ENCODE peak calls at places on chromosomes 13 and 19, in seven cellular contexts. Y, H, N, P, F, C and O are unnamed samples.

GRCh38 chr19:49518033-49518432 is 5.6 kb downstream of the FCGRT start:
- DNase-seq in Y (no peak), H (no peak), N (no peak), P (no peak), F (no peak), C (no peak), O (no peak)

GRCh38 chr13:71240906-71241305 is 626.1 kb downstream of the DACH1 start:
- DNase-seq in Y (no peak), H (no peak), N (no peak), P (no peak), F (no peak), C (no peak), O (no peak)

GRCh38 chr13:76991432-76991795 is 467 bp upstream of the CLN5 start:
- DNase-seq in Y (no peak), H (no peak), N (no peak), P (peak), F (peak), C (no peak), O (peak)

GRCh38 chr13:89755729-89756492 is 1591.6 kb upstream of the MIR17HG start:
- DNase-seq in Y (no peak), H (peak), N (no peak), P (no peak), F (no peak), C (no peak), O (no peak)

GRCh38 chr13:69296130-69296529 is 811.5 kb upstream of the ATXN8OS start:
- DNase-seq in Y (no peak), H (no peak), N (no peak), P (no peak), F (no peak), C (no peak), O (no peak)

GRCh38 chr19:30666301-30666803 is 294.2 kb downstream of the ZNF536 start:
- DNase-seq in Y (no peak), H (peak), N (no peak), P (peak), F (peak), C (peak), O (peak)

GRCh38 chr19:11378319-11379189 is 4.1 kb downstream of the SWSAP1 start:
- DNase-seq in Y (no peak), H (peak), N (peak), P (no peak), F (peak), C (peak), O (peak)

GRCh38 chr13:107574517-107575215 is 640.7 kb downstream of the LIG4 start:
- DNase-seq in Y (no peak), H (no peak), N (no peak), P (no peak), F (no peak), C (no peak), O (no peak)

GRCh38 chr19:32676186-32676894 is 692 bp downstream of the RGS9BP start:
- DNase-seq in Y (no peak), H (no peak), N (peak), P (no peak), F (peak), C (no peak), O (no peak)

GRCh38 chr19:3357731-3358391 is 8.5 kb upstream of the NFIC start:
- DNase-seq in Y (no peak), H (no peak), N (peak), P (no peak), F (peak), C (peak), O (no peak)

GRCh38 chr19:55301459-55302331 is 17.9 kb downstream of the BRSK1 start:
- DNase-seq in Y (no peak), H (peak), N (peak), P (peak), F (peak), C (peak), O (peak)

GRCh38 chr13:26541041-26541440 is 16.4 kb upstream of the WASF3 start:
- DNase-seq in Y (no peak), H (no peak), N (no peak), P (no peak), F (no peak), C (no peak), O (no peak)

GRCh38 chr19:1956868-1957492 is 16.0 kb downstream of the CSNK1G2 start:
- DNase-seq in Y (no peak), H (no peak), N (peak), P (no peak), F (no peak), C (no peak), O (peak)

GRCh38 chr13:101640797-101641400 is 188.4 kb downstream of the ITGBL1 start:
- DNase-seq in Y (peak), H (no peak), N (no peak), P (no peak), F (no peak), C (no peak), O (no peak)

GRCh38 chr13:47672982-47673670 is 327.9 kb downstream of the SUCLA2 start:
- DNase-seq in Y (peak), H (no peak), N (no peak), P (no peak), F (no peak), C (no peak), O (no peak)

GRCh38 chr13:99124695-99125334 is 75.8 kb upstream of the UBAC2 start:
- DNase-seq in Y (no peak), H (peak), N (no peak), P (no peak), F (no peak), C (no peak), O (no peak)

GRCh38 chr19:36009633-36010379 is 1.2 kb upstream of the SYNE4 start:
- DNase-seq in Y (no peak), H (no peak), N (no peak), P (no peak), F (no peak), C (peak), O (no peak)

GRCh38 chr19:12833747-12834417 is 497 bp downstream of the RTBDN start:
- DNase-seq in Y (no peak), H (no peak), N (no peak), P (no peak), F (peak), C (no peak), O (peak)

GRCh38 chr13:27730191-27730590 is 62.1 kb upstream of the GSX1 start:
- DNase-seq in Y (no peak), H (no peak), N (no peak), P (no peak), F (no peak), C (no peak), O (no peak)

GRCh38 chr13:90884066-90884465 is 463.4 kb upstream of the MIR17HG start:
- DNase-seq in Y (no peak), H (no peak), N (no peak), P (no peak), F (no peak), C (no peak), O (no peak)

GRCh38 chr13:98927954-98928927 is 49.6 kb downstream of the DOCK9 start:
- DNase-seq in Y (peak), H (no peak), N (no peak), P (no peak), F (no peak), C (no peak), O (no peak)

GRCh38 chr19:50412419-50412818 is 6.3 kb upstream of the SPIB start:
- DNase-seq in Y (no peak), H (no peak), N (no peak), P (no peak), F (no peak), C (no peak), O (no peak)

GRCh38 chr13:35598790-35599369 is 122.4 kb upstream of the MAB21L1 start:
- DNase-seq in Y (no peak), H (no peak), N (no peak), P (no peak), F (no peak), C (no peak), O (no peak)

GRCh38 chr13:63741029-63741813 is 2325.6 kb upstream of the PCDH20 start:
- DNase-seq in Y (no peak), H (no peak), N (no peak), P (no peak), F (no peak), C (peak), O (no peak)

GRCh38 chr19:37251308-37252229 is 33.6 kb downstream of the ZNF383 start:
- DNase-seq in Y (peak), H (peak), N (peak), P (no peak), F (peak), C (peak), O (peak)

GRCh38 chr19:6035026-6035425 is 57.1 kb upstream of the RANBP3 start:
- DNase-seq in Y (no peak), H (no peak), N (no peak), P (peak), F (no peak), C (peak), O (no peak)

GRCh38 chr19:41877490-41877876 is 404 bp downstream of the CD79A start:
- DNase-seq in Y (no peak), H (peak), N (no peak), P (no peak), F (no peak), C (no peak), O (peak)

GRCh38 chr19:50803633-50804419 is 13.6 kb downstream of the ACP4 start:
- DNase-seq in Y (no peak), H (no peak), N (no peak), P (no peak), F (no peak), C (no peak), O (no peak)

GRCh38 chr13:18952225-18953016 is 229.2 kb downstream of the TUBA3C start:
- DNase-seq in Y (no peak), H (no peak), N (no peak), P (no peak), F (no peak), C (no peak), O (no peak)

GRCh38 chr19:42250666-42251531 is 4.0 kb downstream of the ERF start:
- DNase-seq in Y (no peak), H (peak), N (no peak), P (no peak), F (peak), C (peak), O (no peak)

GRCh38 chr19:52963229-52963760 is 614 bp upstream of the ZNF816 start:
- DNase-seq in Y (no peak), H (no peak), N (peak), P (no peak), F (peak), C (peak), O (peak)

GRCh38 chr13:25149670-25150069 is 22.4 kb downstream of the AMER2 start:
- DNase-seq in Y (no peak), H (no peak), N (no peak), P (no peak), F (no peak), C (no peak), O (no peak)

GRCh38 chr19:2957160-2957559 is 12.4 kb upstream of the ZNF77 start:
- DNase-seq in Y (no peak), H (no peak), N (no peak), P (no peak), F (no peak), C (no peak), O (no peak)

GRCh38 chr13:30091691-30092090 is 215.7 kb downstream of the KATNAL1 start:
- DNase-seq in Y (no peak), H (no peak), N (no peak), P (no peak), F (no peak), C (no peak), O (no peak)

GRCh38 chr13:111650626-111651025 is 330.2 kb downstream of the TEX29 start:
- DNase-seq in Y (no peak), H (no peak), N (no peak), P (no peak), F (no peak), C (no peak), O (no peak)

GRCh38 chr19:3343619-3344502 is 22.5 kb upstream of the NFIC start:
- DNase-seq in Y (peak), H (peak), N (peak), P (no peak), F (peak), C (peak), O (peak)

GRCh38 chr19:57302020-57302465 is 18.2 kb upstream of the ZNF543 start:
- DNase-seq in Y (peak), H (peak), N (peak), P (no peak), F (no peak), C (no peak), O (no peak)

DNA sequence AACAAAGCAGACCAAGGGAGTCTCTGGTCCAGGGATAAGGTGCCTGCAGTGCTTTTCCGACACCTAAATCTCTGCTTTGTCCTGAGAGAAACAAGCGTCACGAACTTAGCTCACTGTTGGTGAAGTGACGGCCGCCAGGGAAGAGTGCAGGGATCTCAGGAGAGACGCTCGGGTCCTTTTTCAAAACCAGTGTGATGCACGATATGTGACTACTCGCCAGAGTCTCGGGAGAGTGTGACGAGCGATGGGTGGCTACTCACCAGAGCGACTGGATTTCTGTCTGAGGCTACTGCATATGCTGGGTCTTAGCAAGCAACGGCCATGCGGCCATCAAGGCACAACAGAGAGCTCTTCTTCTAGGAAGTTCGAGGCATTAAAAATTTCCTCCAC is 16.5 kb upstream of the CFAP97D2 start:
- DNase-seq in Y (no peak), H (no peak), N (no peak), P (no peak), F (no peak), C (no peak), O (no peak)
- H3K4me3 ChIP-seq in Y (no peak), H (no peak), N (no peak), P (peak), F (no peak), C (no peak), O (no peak)

DNA sequence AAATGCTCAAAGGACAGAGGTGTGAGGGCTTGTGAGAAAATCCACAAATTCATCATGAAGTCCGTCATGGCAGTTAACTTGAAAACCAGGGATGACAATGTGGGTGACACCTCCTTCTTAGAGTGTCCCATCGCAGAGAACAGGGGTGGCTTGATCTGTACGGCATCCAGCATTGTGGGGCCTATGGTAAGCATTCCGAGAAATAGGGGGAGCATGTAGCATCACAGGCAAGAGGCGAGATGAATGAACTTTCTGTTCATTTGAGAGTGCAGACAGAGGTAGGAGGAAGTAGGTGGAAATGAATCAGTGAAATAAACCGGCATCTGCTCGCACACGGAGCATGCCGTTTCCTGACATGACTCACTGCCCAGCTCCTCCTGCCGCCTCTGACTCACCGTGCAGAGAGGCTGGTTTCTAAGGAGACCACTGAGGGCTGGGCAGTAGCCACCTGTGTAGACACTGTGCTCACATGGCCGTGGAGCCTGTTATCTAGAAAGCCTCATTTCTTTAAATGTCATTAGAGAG is 339.0 kb downstream of the RFC3 start:
- DNase-seq in Y (peak), H (peak), N (peak), P (no peak), F (peak), C (peak), O (peak)
- H3K4me3 ChIP-seq in Y (no peak), H (no peak), N (no peak), P (no peak), F (no peak), C (no peak), O (no peak)

GRCh38 chr19:7226749-7227148 is 67.5 kb downstream of the INSR start:
- DNase-seq in Y (no peak), H (no peak), N (no peak), P (no peak), F (no peak), C (no peak), O (no peak)
- H3K4me3 ChIP-seq in Y (no peak), H (no peak), N (no peak), P (no peak), F (no peak), C (no peak), O (no peak)

GRCh38 chr19:623974-624373 is 9.4 kb downstream of the POLRMT start:
- DNase-seq in Y (peak), H (no peak), N (peak), P (no peak), F (no peak), C (no peak), O (no peak)
- H3K4me3 ChIP-seq in Y (no peak), H (no peak), N (no peak), P (no peak), F (no peak), C (no peak), O (no peak)

GRCh38 chr13:96898855-96899254 is 95.4 kb downstream of the OXGR1 start:
- DNase-seq in Y (no peak), H (no peak), N (no peak), P (no peak), F (no peak), C (no peak), O (no peak)
- H3K4me3 ChIP-seq in Y (no peak), H (no peak), N (no peak), P (no peak), F (no peak), C (no peak), O (no peak)

GRCh38 chr13:108915634-108916497 is 286.5 kb downstream of the MYO16 start:
- DNase-seq in Y (no peak), H (peak), N (peak), P (peak), F (peak), C (peak), O (peak)
- H3K4me3 ChIP-seq in Y (no peak), H (no peak), N (peak), P (no peak), F (no peak), C (no peak), O (no peak)

GRCh38 chr13:112725346-112726017 is 35.6 kb downstream of the ATP11A start:
- DNase-seq in Y (no peak), H (peak), N (peak), P (no peak), F (no peak), C (peak), O (no peak)
- H3K4me3 ChIP-seq in Y (no peak), H (no peak), N (no peak), P (no peak), F (no peak), C (no peak), O (no peak)

GRCh38 chr13:20019033-20019432 is 60.5 kb downstream of the ZMYM2 start:
- DNase-seq in Y (no peak), H (no peak), N (no peak), P (no peak), F (no peak), C (no peak), O (no peak)

GRCh38 chr13:20015763-20016162 is 57.2 kb downstream of the ZMYM2 start:
- DNase-seq in Y (no peak), H (no peak), N (no peak), P (no peak), F (no peak), C (no peak), O (no peak)

GRCh38 chr13:20016649-20017364 is 58.3 kb downstream of the ZMYM2 start:
- DNase-seq in Y (no peak), H (no peak), N (no peak), P (no peak), F (no peak), C (no peak), O (no peak)

DNA sequence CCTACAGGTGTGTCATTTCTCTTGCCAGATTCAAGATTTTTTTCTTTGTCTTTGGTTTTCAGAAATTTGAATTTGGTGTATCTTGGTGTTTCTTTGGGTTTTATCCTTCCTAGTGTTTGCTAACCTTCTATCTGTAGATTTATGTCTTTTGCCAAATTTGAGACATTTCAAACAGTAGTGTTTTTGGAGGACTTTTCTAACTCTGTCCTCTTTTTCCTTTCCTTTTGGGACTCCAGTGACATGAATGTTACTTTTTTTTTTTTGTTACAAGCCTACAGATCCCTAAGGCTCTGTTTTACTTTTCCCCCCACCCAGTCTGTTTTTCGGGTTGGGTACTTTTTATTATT is 58.8 kb downstream of the ZMYM2 start:
- DNase-seq in Y (no peak), H (no peak), N (no peak), P (no peak), F (no peak), C (no peak), O (no peak)
- H3K4me3 ChIP-seq in Y (no peak), H (no peak), N (no peak), P (no peak), F (no peak), C (no peak), O (no peak)